ENCODE peak calls at places on chromosomes 13 and 19, in nine cellular contexts. M is cardiac muscle cell, G is aorta, C is psoas muscle, V is ascending aorta, H is uterus, N is heart left ventricle, X is mammary epithelial cell, P is OCI-LY7. S is an unnamed sample. For H3K4me1, the result is how much of the 10 kb centered on the place peaks cover.

GRCh38 chr19:39078436-39079200 is 5.5 kb upstream of the ACP7 start:
- DNase-seq in M (peak), G (no peak), C (no peak), V (no peak), H (no peak), N (no peak), X (peak), P (no peak), S (no peak)

GRCh38 chr13:44211286-44211685 is 162.3 kb upstream of the SERP2 start:
- DNase-seq in M (no peak), G (no peak), C (no peak), V (no peak), H (no peak), N (no peak), X (no peak), P (no peak), S (no peak)

GRCh38 chr13:113928701-113929627 is 44.9 kb downstream of the C13orf46 start:
- DNase-seq in M (peak), G (peak), C (peak), V (peak), H (peak), N (peak), X (no peak), P (no peak), S (no peak)

GRCh38 chr19:280541-281007 is 10.6 kb downstream of the PLPP2 start:
- DNase-seq in M (no peak), G (no peak), C (no peak), V (no peak), H (no peak), N (no peak), X (no peak), P (no peak), S (no peak)

GRCh38 chr19:5152013-5152763 is 183.3 kb downstream of the KDM4B start:
- DNase-seq in M (no peak), G (no peak), C (no peak), V (peak), H (no peak), N (peak), X (no peak), P (no peak), S (no peak)

GRCh38 chr13:98766120-98766519 is 13.6 kb upstream of the SLC15A1 start:
- DNase-seq in M (no peak), G (no peak), C (no peak), V (no peak), H (no peak), N (no peak), X (no peak), P (no peak), S (no peak)

GRCh38 chr19:29630661-29631060 is 24.6 kb downstream of the POP4 start:
- DNase-seq in M (no peak), G (no peak), C (no peak), V (no peak), H (no peak), N (no peak), X (no peak), P (no peak), S (no peak)

GRCh38 chr13:34046457-34046856 is 228.5 kb downstream of the RFC3 start:
- DNase-seq in M (no peak), G (no peak), C (no peak), V (no peak), H (no peak), N (no peak), X (no peak), P (no peak), S (no peak)

GRCh38 chr13:112998506-112999280 is 29.7 kb downstream of the MCF2L start:
- DNase-seq in M (no peak), G (no peak), C (no peak), V (no peak), H (no peak), N (no peak), X (no peak), P (no peak), S (no peak)

GRCh38 chr13:99980201-99981114 is 1.1 kb upstream of the ZIC2 start:
- DNase-seq in M (peak), G (peak), C (peak), V (peak), H (no peak), N (peak), X (peak), P (peak), S (peak)

GRCh38 chr13:112586334-112586733 is 1.6 kb downstream of the TUBGCP3 start:
- DNase-seq in M (no peak), G (no peak), C (no peak), V (no peak), H (no peak), N (no peak), X (no peak), P (no peak), S (no peak)

GRCh38 chr19:1469200-1469935 is 9.6 kb downstream of the C19orf25 start:
- DNase-seq in M (no peak), G (no peak), C (peak), V (no peak), H (no peak), N (no peak), X (no peak), P (no peak), S (no peak)

GRCh38 chr13:47555235-47555634 is 445.8 kb downstream of the SUCLA2 start:
- DNase-seq in M (no peak), G (no peak), C (no peak), V (no peak), H (no peak), N (no peak), X (peak), P (no peak), S (no peak)

GRCh38 chr19:6039541-6040225 is 61.7 kb upstream of the RANBP3 start:
- DNase-seq in M (no peak), G (peak), C (no peak), V (peak), H (no peak), N (peak), X (no peak), P (no peak), S (no peak)

GRCh38 chr13:40657307-40657706 is 9.1 kb downstream of the FOXO1 start:
- DNase-seq in M (no peak), G (no peak), C (no peak), V (no peak), H (no peak), N (no peak), X (no peak), P (no peak), S (no peak)
- H3K4me1 ChIP-seq in M (under half), G (under half), C (half or more), V (under half), H (under half), N (half or more), X (under half), P (half or more), S (under half)

GRCh38 chr19:54345938-54346386 is 7.0 kb upstream of the LILRA4 start:
- DNase-seq in M (no peak), G (no peak), C (no peak), V (no peak), H (no peak), N (no peak), X (no peak), P (peak), S (no peak)
- H3K4me1 ChIP-seq in M (under half), G (under half), C (under half), V (under half), H (under half), N (under half), X (under half), P (under half), S (under half)

GRCh38 chr19:2546128-2547032 is 70.5 kb downstream of the GADD45B start:
- DNase-seq in M (peak), G (peak), C (peak), V (peak), H (peak), N (peak), X (no peak), P (no peak), S (no peak)
- H3K4me1 ChIP-seq in M (under half), G (under half), C (half or more), V (under half), H (under half), N (half or more), X (under half), P (under half), S (under half)

GRCh38 chr13:77318741-77319140 is 8.2 kb downstream of the MYCBP2 start:
- DNase-seq in M (no peak), G (no peak), C (no peak), V (no peak), H (no peak), N (no peak), X (no peak), P (no peak), S (no peak)
- H3K4me1 ChIP-seq in M (under half), G (under half), C (under half), V (under half), H (under half), N (half or more), X (under half), P (under half), S (under half)

DNA sequence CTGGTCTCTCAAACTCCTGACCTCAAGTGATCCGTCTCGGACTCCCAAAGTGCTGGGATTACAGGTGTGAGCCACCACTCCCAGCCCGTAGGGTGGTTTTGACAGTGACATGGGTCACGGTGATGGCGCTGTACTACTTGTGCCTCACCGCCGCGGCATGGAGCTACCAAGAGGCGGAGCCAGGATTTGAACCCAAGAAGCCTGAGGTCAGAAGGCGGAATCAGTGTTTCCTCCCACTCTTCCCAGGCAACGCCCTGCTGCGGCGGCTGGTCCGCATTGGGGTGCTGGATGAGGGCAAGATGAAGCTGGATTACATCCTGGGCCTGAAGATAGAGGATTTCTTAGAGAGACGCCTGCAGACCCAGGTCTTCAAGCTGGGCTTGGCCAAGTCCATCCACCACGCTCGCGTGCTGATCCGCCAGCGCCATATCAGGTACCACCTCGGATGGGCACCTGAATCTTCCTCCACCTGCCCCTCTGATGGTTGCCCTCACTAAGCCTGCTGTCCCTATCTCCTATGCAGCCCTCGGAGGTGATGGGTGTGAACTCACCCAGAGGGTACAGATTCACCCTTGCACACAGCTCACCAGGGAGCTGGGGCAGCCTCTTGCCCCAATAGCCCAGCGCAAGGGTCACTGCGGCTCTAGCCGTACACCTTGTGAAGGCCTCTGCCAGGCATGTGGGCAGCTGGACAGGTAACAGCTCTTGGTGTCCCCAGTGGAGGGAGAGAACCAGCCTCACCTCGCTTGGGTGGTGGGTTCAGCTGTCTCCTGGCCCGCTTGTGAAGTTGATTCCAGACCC is 5.6 kb downstream of the RPS9 start:
- DNase-seq in M (no peak), G (no peak), C (no peak), V (peak), H (no peak), N (no peak), X (no peak), P (no peak), S (no peak)
- H3K4me1 ChIP-seq in M (half or more), G (under half), C (half or more), V (under half), H (under half), N (half or more), X (half or more), P (half or more), S (half or more)

GRCh38 chr13:111171629-111172028 is 56.5 kb downstream of the ARHGEF7 start:
- DNase-seq in M (no peak), G (no peak), C (no peak), V (no peak), H (no peak), N (no peak), X (peak), P (no peak), S (peak)
- H3K4me1 ChIP-seq in M (under half), G (under half), C (half or more), V (under half), H (under half), N (under half), X (under half), P (under half), S (under half)

DNA sequence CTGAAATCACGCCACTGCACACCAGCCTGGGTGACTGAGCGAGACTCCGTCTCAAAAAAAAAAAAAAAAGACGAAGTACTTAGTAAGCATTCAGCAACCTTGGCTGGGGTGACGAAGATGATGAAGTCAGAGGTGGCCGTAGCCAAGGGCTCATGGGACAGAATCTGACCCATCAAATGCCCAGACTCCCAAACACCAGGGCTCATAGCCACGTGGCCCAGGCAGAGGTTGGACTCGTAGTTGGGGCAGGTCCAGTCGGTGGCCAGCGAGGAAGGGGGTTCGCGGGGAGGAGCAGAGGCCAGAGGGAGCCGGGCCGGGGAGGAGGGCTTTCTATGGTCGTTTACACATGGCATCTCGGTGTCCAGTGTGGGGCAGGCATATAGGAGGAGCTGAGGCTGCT is 52.1 kb upstream of the EHD2 start:
- DNase-seq in M (no peak), G (peak), C (peak), V (peak), H (no peak), N (no peak), X (no peak), P (no peak), S (no peak)
- H3K4me1 ChIP-seq in M (under half), G (under half), C (half or more), V (under half), H (under half), N (half or more), X (under half), P (under half), S (half or more)

DNA sequence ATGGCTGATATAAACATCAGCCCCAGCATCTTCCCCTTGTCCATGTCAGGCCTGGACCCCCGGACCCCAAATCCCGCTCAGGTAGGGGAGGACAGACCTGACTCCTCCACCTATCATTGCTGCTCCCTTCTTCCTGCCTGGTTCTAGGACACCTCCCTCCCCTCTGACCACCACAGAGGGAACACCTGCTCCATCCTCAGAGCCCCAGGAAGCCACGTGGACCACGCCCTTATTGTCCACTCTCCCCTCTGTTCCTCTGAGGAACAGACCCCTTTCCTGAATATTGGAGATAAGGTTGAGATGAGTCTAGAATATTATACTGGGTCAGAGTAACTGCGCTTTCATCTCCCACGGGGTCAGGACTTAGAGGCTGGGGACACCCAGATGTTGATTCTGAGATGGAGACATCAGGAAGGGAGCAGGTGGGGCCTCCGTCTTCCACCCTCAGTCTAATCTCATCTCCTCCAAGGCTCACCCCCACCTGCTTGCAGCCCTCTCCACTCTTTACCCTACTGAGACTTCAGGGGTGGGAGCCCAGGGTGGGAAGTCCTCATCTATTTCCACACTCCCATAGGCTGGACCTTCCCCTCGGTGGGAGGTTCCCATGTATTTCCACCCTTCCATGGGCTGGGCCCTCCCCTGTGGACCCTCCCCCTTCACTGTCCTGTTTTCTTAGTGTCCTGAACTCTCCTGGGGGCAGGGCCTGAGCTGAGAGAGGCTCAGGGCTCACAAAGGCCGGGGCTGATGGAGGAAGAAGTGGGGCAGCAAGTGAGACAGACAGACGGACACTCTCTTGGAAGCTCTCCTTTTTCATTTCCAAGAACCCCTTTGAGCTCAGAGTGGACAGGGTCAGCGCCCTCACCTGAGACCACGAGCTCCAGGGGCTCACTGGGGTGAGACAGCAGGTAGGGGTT is 2.7 kb downstream of the LILRA4 start:
- DNase-seq in M (no peak), G (no peak), C (no peak), V (no peak), H (no peak), N (no peak), X (no peak), P (no peak), S (no peak)
- H3K4me1 ChIP-seq in M (under half), G (under half), C (under half), V (under half), H (under half), N (under half), X (under half), P (under half), S (under half)